ENCODE peak calls at places on chromosome 14, in four cellular contexts. K, F, O and P are unnamed samples.

GRCh38 chr14:101119830-101120571 is 216.5 kb upstream of the RTL1 start:
- DNase-seq in F (no peak), K (peak; percentile 39), O (peak; percentile 61), P (no peak)

GRCh38 chr14:58755026-58755929 is 117.5 kb downstream of the DACT1 start:
- DNase-seq in F (no peak), O (no peak), K (no peak), P (no peak)

GRCh38 chr14:100155049-100155621 is 4.3 kb downstream of the DEGS2 start:
- DNase-seq in O (peak; percentile 64), F (no peak), K (no peak), P (no peak)

GRCh38 chr14:90381999-90382451 is 14.8 kb upstream of the CALM1 start:
- DNase-seq in K (peak; percentile 63), F (no peak), O (peak; percentile 26), P (peak; percentile 26)

GRCh38 chr14:68947802-68948201 is 31.3 kb downstream of the ACTN1 start:
- DNase-seq in F (no peak), O (no peak), K (peak; percentile 90), P (peak; percentile 62)

GRCh38 chr14:103889313-103890051 is 38.8 kb upstream of the TDRD9 start:
- DNase-seq in K (no peak), O (peak; percentile 35), F (peak; percentile 65), P (no peak)

GRCh38 chr14:58106446-58106845 is 45.6 kb downstream of the ARMH4 start:
- DNase-seq in K (no peak), O (no peak), F (no peak), P (no peak)

GRCh38 chr14:25431211-25432076 is 381.5 kb upstream of the STXBP6 start:
- DNase-seq in O (peak; percentile 15), F (no peak), K (no peak), P (no peak)

GRCh38 chr14:53894456-53894855 is 62.2 kb downstream of the BMP4 start:
- DNase-seq in O (no peak), F (peak; percentile 58), K (no peak), P (peak; percentile 86)

GRCh38 chr14:91059576-91060471 is 617 bp downstream of the RPS6KA5 start:
- DNase-seq in F (peak; percentile 72), K (peak; percentile 42), O (peak; percentile 89), P (no peak)

GRCh38 chr14:99605299-99605961 is 1.4 kb upstream of the CCDC85C start:
- DNase-seq in O (peak; percentile 84), K (peak; percentile 67), F (peak; percentile 85), P (peak; percentile 56)

GRCh38 chr14:64400829-64401459 is 12.8 kb downstream of the MTHFD1 start:
- DNase-seq in O (no peak), K (no peak), F (no peak), P (no peak)

GRCh38 chr14:34982421-34983147 is at the start of gene SRP54:
- DNase-seq in K (peak; percentile 98), F (peak; percentile 99), O (peak; percentile 94), P (peak; percentile 97)